ENCODE peak calls at places on chromosomes 16 and 17, in four cellular contexts. L is spleen, E is pancreas, Z is uterus. F is an unnamed sample.

GRCh38 chr16:80580109-80580832 is 39.5 kb downstream of the DYNLRB2 start:
- DNase-seq in L (no peak), E (no peak), Z (no peak), F (no peak)

GRCh38 chr17:50365649-50366393 is 7.2 kb downstream of the MRPL27 start:
- DNase-seq in L (peak), E (no peak), Z (no peak), F (no peak)

GRCh38 chr17:56577190-56577589 is 16.3 kb upstream of the NOG start:
- DNase-seq in L (no peak), E (no peak), Z (no peak), F (no peak)

GRCh38 chr17:57215317-57215716 is 41.0 kb upstream of the MSI2 start:
- DNase-seq in L (no peak), E (no peak), Z (no peak), F (peak)

GRCh38 chr17:13428611-13429042 is 173.1 kb downstream of the HS3ST3A1 start:
- DNase-seq in L (no peak), E (no peak), Z (no peak), F (no peak)

GRCh38 chr16:56514845-56515244 is 5.0 kb downstream of the BBS2 start:
- DNase-seq in L (no peak), E (no peak), Z (no peak), F (no peak)

GRCh38 chr16:87705780-87706277 is 60.0 kb downstream of the KLHDC4 start:
- DNase-seq in L (no peak), E (no peak), Z (no peak), F (no peak)

GRCh38 chr17:3695129-3695722 is 729 bp downstream of the P2RX5 start:
- DNase-seq in L (no peak), E (no peak), Z (no peak), F (no peak)

DNA sequence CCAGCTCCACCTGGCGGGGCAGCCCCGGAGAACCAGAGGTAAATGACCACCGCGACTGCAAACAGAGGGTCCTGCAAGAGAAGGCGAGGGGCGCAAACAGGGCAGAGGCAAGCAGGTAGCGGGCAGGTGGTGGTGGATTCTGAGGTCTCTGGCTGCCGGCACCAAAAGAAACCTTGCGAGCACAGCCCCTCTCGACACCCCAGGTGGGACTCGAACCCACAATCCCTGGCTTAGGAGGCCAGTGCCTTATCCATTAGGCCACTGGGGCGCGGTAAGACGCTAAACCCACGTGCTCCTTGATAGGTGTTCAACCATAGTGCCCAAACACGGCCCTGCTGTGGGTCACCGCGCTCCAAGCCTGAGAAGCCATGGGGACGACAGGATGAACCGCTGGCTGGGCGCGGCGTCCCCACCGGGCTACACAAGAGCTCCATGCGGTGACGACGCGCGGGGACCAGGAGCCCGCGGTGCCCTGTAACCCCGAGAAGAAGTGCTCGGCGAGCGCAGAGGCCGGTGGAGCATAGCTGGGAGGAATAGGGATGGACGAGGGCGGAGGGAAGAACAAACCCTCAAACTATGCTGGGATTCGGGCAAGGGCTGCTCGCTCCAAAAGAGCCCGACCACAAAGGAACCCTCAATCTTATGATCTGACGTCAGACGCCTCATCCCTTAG is 12.4 kb downstream of the ATP5PD start:
- DNase-seq in L (peak), E (peak), Z (peak), F (peak)
- TF ChIP-seq CTCF in L (no peak), E (no peak), Z (peak), F (peak)

GRCh38 chr16:15847621-15848175 is 9.1 kb downstream of the MYH11 start:
- DNase-seq in L (no peak), E (no peak), Z (no peak), F (no peak)

GRCh38 chr16:15849209-15849981 is 7.4 kb downstream of the MYH11 start:
- DNase-seq in L (no peak), E (no peak), Z (no peak), F (no peak)

GRCh38 chr16:15843635-15844279 is 13.1 kb downstream of the MYH11 start:
- DNase-seq in L (peak), E (no peak), Z (no peak), F (no peak)

DNA sequence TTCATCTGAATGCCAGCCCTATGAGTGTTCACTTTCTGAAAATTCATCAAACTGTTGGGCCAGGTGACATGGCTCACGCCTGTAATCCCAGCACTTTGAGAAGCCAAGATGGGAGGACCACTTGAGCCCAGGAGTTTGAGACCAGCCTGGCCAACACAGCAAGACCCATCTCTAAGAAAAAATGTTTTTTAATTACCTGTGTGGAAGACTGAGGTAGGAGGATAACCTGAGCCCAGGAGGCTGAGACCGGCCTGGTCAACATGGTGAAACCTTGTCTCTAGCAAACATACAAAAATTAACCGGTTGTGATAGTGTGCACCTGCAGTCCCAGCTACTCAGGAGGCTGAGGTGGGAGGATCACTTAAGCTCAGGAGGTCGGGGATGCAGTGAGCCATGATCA is 10.3 kb downstream of the MYH11 start:
- DNase-seq in L (no peak), E (no peak), Z (no peak), F (no peak)
- H3K4me3 ChIP-seq in L (no peak), E (no peak), Z (no peak), F (no peak)

DNA sequence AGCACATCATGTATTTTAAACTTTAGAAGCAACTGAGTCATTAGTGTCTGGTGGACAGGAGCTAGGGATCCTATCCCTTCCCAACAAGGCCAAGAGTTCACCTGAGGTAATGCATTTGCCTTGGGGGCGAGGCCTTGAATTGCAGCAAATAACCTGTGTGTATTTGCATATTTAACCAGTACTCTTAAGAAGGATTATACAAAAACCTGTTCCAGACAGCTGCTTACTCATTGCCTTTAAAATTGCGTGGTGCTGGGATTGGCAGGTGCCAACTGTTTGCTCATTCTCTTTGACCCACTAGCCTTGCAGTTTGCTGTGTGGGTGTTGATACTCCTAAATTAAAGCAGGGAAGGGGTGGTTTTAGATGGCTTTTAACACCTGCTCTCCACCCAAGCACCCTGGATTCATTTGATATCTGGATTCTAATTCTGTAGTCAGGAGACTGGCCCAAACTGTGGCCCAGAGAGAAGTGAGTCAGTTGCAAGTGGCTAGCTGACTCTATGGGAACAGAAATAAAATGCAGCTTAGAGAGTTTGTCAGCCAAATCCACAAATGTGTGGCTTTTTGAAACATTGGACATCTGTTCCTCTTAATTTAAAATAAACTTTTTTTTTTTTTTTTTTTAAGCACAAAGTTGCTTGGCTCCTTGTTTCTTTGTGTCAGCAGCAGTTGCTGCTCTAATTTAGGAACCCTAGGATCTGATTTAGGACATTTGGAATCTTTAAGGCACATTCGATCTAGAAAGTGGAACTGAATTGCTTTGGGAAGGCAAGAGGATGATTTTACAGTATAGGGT is 47.0 kb downstream of the TUBD1 start:
- DNase-seq in L (no peak), E (peak), Z (no peak), F (no peak)
- TF ChIP-seq CTCF in L (no peak), E (no peak), Z (no peak), F (no peak)

DNA sequence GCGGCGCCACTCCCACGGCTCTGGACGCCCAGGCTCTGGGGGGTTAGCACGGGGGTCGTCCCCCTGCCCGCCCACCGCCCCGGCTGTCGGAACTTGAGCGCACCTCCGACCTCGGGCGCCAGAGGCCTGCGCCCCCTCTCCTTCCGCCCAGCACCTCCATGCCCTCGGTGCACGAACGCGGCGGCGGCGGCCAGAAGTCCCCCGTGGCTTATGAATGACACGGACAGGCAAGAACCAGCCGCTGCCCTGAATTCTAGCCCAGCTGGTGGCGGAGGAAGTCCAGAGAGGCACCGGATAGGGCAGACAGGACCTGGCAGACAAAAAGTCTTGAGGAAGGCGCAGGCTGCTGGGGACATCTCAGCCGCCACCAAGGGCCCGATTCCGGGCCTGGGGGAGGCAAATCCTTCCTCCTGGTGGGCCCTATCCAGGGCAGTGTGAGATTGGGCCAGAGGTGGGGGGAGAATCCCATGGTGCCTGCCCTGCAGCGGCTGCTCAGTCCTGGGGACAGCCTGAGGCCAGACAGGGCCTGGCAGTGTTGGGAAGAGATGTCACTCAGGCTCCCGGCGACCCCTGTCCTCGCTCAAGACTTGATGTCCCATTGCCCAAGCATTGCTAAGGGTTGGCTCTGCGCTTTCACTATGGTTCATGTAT is 897 bp upstream of the CYGB start:
- DNase-seq in L (peak), E (no peak), Z (peak), F (no peak)
- H3K4me3 ChIP-seq in L (peak), E (peak), Z (peak), F (no peak)

GRCh38 chr16:88737298-88738166 is 31.2 kb downstream of the CTU2 start:
- DNase-seq in L (peak), E (peak), Z (peak), F (no peak)

GRCh38 chr16:88738167-88739084 is 32.1 kb downstream of the CTU2 start:
- DNase-seq in L (peak), E (no peak), Z (no peak), F (no peak)

GRCh38 chr16:88739975-88740726 is 33.8 kb downstream of the CTU2 start:
- DNase-seq in L (no peak), E (no peak), Z (no peak), F (no peak)

GRCh38 chr16:88740727-88741055 is 34.4 kb downstream of the CTU2 start:
- DNase-seq in L (no peak), E (no peak), Z (no peak), F (no peak)

GRCh38 chr16:88739139-88739974 is 33.1 kb downstream of the CTU2 start:
- DNase-seq in L (no peak), E (no peak), Z (no peak), F (no peak)
- TF ChIP-seq CTCF in L (no peak), E (no peak), Z (no peak), F (no peak)

GRCh38 chr17:35372846-35373531 is 432 bp downstream of the SLFN11 start:
- DNase-seq in L (peak), E (peak), Z (peak), F (no peak)
- H3K4me3 ChIP-seq in L (peak), E (peak), Z (peak), F (peak)

GRCh38 chr16:25107466-25107792 is 4.1 kb upstream of the LCMT1 start:
- DNase-seq in L (no peak), E (peak), Z (no peak), F (no peak)

GRCh38 chr16:25110392-25110947 is 1.1 kb upstream of the LCMT1 start:
- DNase-seq in L (no peak), E (no peak), Z (no peak), F (no peak)

GRCh38 chr16:25108054-25108453 is 3.5 kb upstream of the LCMT1 start:
- DNase-seq in L (peak), E (peak), Z (no peak), F (no peak)

GRCh38 chr16:25109643-25110042 is 1.9 kb upstream of the LCMT1 start:
- DNase-seq in L (no peak), E (peak), Z (no peak), F (peak)

DNA sequence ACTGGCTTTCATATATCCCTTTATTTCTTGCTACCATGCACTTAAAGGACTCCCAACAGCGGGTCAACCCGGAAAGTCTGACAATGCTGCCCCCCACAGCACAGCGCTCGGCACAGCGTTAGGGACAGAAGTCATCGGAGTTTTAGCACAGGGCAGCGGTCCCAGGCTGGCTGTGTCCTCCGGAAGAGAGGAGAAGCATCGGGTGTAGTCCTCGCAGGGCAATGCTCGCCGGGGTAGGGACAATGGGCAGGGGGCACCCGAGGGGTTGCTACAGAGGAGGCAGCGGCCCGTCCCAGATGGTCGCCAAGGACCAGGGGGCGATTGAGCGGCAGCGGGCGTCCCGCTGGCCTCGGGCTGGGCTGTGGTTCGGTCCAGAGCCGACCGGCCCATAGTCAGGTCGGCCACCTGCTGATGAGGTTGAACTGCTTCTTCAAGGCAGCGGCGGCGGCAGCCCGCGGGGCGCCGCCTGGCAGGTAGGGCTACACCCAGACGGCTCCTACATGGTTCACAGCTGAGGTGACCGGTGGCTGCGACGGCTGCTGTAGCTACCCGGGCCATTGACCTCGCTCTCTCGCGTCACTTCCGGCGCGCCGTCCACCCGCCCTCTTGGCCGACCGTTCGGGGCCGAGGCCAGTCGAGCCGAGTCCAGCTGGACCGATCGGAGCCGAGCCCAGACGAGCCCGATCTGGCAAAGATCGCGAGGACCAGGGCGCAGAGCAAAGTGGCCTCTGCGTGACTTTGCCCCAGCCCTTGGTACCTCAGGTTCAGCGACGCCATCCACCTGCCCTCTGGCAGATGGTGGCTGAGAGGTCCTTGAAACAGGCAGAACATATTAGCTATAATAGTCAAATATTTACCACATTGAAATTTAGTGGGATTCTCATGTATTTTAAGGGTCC is 4.7 kb upstream of the LCMT1 start:
- DNase-seq in L (peak), E (peak), Z (peak), F (peak)
- TF ChIP-seq CTCF in L (no peak), E (no peak), Z (peak), F (peak)

GRCh38 chr17:48910370-48910769 is 2.2 kb downstream of the UBE2Z start:
- DNase-seq in L (no peak), E (no peak), Z (no peak), F (no peak)
- H3K4me3 ChIP-seq in L (no peak), E (no peak), Z (no peak), F (peak)